ENCODE peak calls at places on chromosomes 2 and 18, in eight cellular contexts. X is mesothelial cell of epicardium, Z is body of pancreas, L is adrenal gland, S is sigmoid colon, O is endothelial cell, U is keratinocyte, Y is RWPE1. Q is an unnamed sample.

GRCh38 chr2:144343135-144343534 is 176.8 kb downstream of the ZEB2 start:
- DNase-seq in O (no peak), Z (no peak), L (no peak), X (no peak), S (no peak), Y (no peak), U (no peak), Q (no peak)

GRCh38 chr2:11056614-11057013 is 98.7 kb upstream of the SLC66A3 start:
- DNase-seq in O (no peak), S (no peak), U (no peak), X (no peak), Z (no peak), Y (peak), L (peak), Q (no peak)

GRCh38 chr18:56233595-56233994 is 404.8 kb downstream of the TXNL1 start:
- DNase-seq in U (no peak), X (no peak), S (peak), Y (peak), O (no peak), Z (peak), L (peak), Q (no peak)

GRCh38 chr2:58913082-58913726 is 672.1 kb upstream of the FANCL start:
- DNase-seq in X (no peak), S (no peak), O (no peak), U (no peak), Y (no peak), Z (no peak), L (no peak), Q (no peak)

GRCh38 chr18:44778788-44779187 is 98.1 kb downstream of the SETBP1 start:
- DNase-seq in U (no peak), Z (peak), L (no peak), X (no peak), O (no peak), S (no peak), Y (no peak), Q (no peak)

GRCh38 chr2:194819367-194819766 is 837.7 kb upstream of the SLC39A10 start:
- DNase-seq in Y (no peak), L (no peak), O (no peak), U (no peak), S (no peak), X (no peak), Z (no peak), Q (no peak)

GRCh38 chr2:74004212-74005182 is 19.8 kb downstream of the TET3 start:
- DNase-seq in S (no peak), U (no peak), X (no peak), Y (no peak), Z (no peak), O (no peak), L (no peak), Q (no peak)

GRCh38 chr2:218294430-218294999 is 2.2 kb upstream of the TMBIM1 start:
- DNase-seq in Z (peak), L (no peak), U (no peak), O (no peak), X (no peak), Y (no peak), S (no peak), Q (no peak)

GRCh38 chr2:55891671-55892071 is 31.9 kb downstream of the EFEMP1 start:
- DNase-seq in Z (no peak), S (no peak), O (no peak), L (no peak), X (no peak), Y (no peak), U (no peak), Q (no peak)

GRCh38 chr2:3971313-3972192 is 268.2 kb downstream of the DCDC2C start:
- DNase-seq in X (no peak), L (no peak), Z (no peak), S (no peak), U (no peak), O (no peak), Y (no peak), Q (no peak)

GRCh38 chr2:47012866-47013265 is 97.3 kb upstream of the MCFD2 start:
- DNase-seq in U (no peak), Y (no peak), L (no peak), O (no peak), X (no peak), Z (no peak), S (no peak), Q (no peak)

GRCh38 chr2:143948710-143949109 is 571.2 kb downstream of the ZEB2 start:
- DNase-seq in S (no peak), X (no peak), Z (no peak), Y (no peak), O (no peak), L (no peak), U (no peak), Q (no peak)

GRCh38 chr2:70123051-70123828 is 36.0 kb downstream of the PCBP1 start:
- DNase-seq in X (no peak), L (peak), U (no peak), O (no peak), Z (peak), S (peak), Y (no peak), Q (no peak)

GRCh38 chr18:72727038-72727690 is 140.6 kb downstream of the NETO1 start:
- DNase-seq in Y (no peak), U (no peak), X (no peak), S (no peak), O (no peak), L (no peak), Z (no peak), Q (no peak)

DNA sequence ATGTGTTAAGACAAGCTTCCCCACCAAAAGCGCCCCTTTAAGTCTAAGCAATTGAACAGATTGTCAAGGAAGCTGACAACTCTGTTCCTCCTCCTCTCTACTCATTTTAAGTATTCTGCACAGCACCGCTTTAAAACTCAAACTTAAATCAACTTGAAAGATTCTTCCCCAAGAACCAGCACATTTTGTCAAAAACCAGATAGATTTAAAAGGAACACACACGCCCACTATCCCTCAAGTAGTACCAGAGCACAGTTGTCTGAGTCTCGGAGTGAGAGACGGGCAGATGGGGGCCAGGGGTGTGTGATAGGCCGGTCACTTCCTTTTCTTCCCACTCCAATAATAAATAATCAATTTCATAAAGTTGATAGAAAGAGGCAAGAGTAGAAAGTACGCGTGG is 67.7 kb upstream of the POU3F3 start:
- DNase-seq in L (no peak), X (no peak), O (no peak), Z (no peak), Y (no peak), U (no peak), S (no peak), Q (no peak)
- TF ChIP-seq CTCF in L (no peak), X (no peak), O (no peak), Z (no peak), Y (no peak), U (no peak), S (no peak), Q (no peak)

GRCh38 chr18:13796515-13796914 is 27.4 kb upstream of the MC5R start:
- DNase-seq in Y (no peak), X (no peak), S (no peak), L (no peak), U (no peak), Z (no peak), O (no peak), Q (no peak)

GRCh38 chr18:13797157-13797611 is 26.8 kb upstream of the MC5R start:
- DNase-seq in U (no peak), L (peak), S (no peak), O (no peak), Y (peak), X (no peak), Z (no peak), Q (no peak)

GRCh38 chr18:13799396-13799795 is 24.6 kb upstream of the MC5R start:
- DNase-seq in U (no peak), Z (no peak), Y (no peak), S (no peak), X (no peak), L (no peak), O (no peak), Q (no peak)

GRCh38 chr18:13791181-13791580 is 32.8 kb upstream of the MC5R start:
- DNase-seq in U (peak), L (no peak), O (no peak), S (no peak), Z (no peak), Y (peak), X (no peak), Q (no peak)

DNA sequence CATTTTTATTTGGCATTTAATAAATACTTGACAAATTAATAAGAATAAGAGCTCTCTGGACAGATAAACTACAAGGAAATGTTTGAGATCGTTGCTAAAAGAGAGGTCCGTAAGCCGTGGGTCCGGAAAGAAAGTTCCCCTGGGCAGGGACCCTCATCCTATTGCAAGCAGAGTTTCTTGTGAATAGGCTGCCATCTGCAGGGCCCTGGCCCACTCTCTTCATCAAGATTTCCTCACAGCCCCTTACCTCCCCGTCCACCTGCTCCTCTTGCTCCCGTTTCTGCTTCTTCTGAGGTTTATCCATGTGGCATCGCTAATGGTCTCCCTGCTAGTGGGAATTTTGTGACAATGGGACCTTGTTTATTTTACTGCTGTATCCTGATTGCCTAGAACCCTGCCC is 30.1 kb upstream of the MC5R start:
- DNase-seq in S (no peak), Z (no peak), X (no peak), Y (no peak), U (no peak), L (no peak), O (no peak), Q (no peak)
- TF ChIP-seq CTCF in S (no peak), Z (no peak), X (no peak), Y (no peak), U (no peak), L (no peak), O (no peak), Q (peak)

GRCh38 chr2:20880221-20880771 is 57.4 kb upstream of the LDAH start:
- DNase-seq in L (no peak), O (no peak), U (no peak), X (no peak), Y (no peak), Z (no peak), S (no peak), Q (no peak)
- TF ChIP-seq CTCF in L (no peak), O (no peak), U (no peak), X (no peak), Y (no peak), Z (no peak), S (no peak), Q (no peak)

DNA sequence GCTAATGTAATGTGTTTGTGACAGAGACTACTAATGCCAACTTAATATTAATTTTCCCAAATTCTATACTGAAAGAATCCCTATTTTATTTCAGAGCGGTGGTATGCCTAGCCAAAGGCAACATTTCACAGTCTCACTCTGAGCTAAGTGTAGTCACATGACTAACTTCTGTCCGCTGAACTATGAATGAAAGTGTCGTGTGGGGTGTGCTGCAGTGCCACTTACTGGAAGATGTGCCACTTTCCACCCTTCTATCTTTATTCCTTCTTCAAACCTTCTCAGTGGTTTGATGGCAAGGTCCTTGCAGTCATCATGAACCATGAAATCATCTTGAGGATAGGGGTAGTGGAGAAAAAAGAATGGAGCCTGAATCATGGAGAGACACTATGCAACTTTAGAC is 47.3 kb upstream of the C1D start:
- DNase-seq in S (no peak), X (no peak), Y (no peak), Z (no peak), O (no peak), L (no peak), U (no peak), Q (no peak)
- TF ChIP-seq CTCF in S (no peak), X (no peak), Y (no peak), Z (no peak), O (no peak), L (no peak), U (no peak), Q (no peak)

GRCh38 chr2:23312996-23313606 is 71.9 kb upstream of the KLHL29 start:
- DNase-seq in U (no peak), S (no peak), O (peak), Y (peak), Z (no peak), X (no peak), L (no peak), Q (no peak)
- TF ChIP-seq CTCF in U (peak), S (no peak), O (peak), Y (peak), Z (no peak), X (peak), L (no peak), Q (peak)

GRCh38 chr18:12883003-12883683 is 894 bp downstream of the PTPN2 start:
- DNase-seq in X (peak), U (no peak), O (peak), Z (no peak), S (no peak), L (no peak), Y (peak), Q (no peak)

GRCh38 chr18:12885500-12885899 is 1.5 kb upstream of the PTPN2 start:
- DNase-seq in S (no peak), X (no peak), Z (no peak), Y (no peak), U (no peak), L (no peak), O (no peak), Q (no peak)

GRCh38 chr18:12883684-12884520 is at the start of gene PTPN2:
- DNase-seq in X (peak), U (peak), S (peak), O (peak), Z (peak), L (peak), Y (peak), Q (peak)

GRCh38 chr18:12884521-12885323 is 685 bp upstream of the PTPN2 start:
- DNase-seq in Y (peak), X (no peak), S (no peak), Z (no peak), U (no peak), L (no peak), O (no peak), Q (no peak)

DNA sequence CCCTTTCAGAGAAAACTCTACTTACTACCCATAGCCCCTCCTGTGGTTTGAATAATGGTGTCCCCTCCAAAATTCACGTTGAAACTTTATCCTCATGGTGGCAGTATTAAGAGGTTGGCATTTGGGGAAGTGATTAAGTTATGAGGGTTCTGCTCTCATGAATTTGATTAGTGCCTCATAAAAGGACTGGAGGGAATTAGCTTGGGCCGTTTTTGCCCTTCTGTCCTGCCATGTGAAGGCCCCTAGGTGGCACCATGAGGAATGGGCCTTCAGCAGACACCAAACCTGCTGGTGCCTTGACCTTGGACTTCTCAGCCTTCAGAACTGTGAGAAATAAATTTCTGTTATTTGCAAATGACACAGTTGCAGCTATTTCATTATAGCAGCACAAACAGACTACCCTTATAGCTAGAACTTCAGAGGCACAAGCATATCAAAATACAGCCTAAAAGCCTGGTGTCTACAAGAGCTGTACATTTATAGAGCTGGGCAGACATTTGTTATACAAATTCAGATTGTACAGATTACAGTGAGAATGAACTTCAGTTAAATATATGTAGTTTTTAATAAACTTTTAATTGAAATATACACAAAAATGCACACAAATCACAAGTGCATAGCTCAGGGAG is 2.6 kb upstream of the PTPN2 start:
- DNase-seq in X (no peak), O (no peak), S (no peak), U (no peak), Z (peak), Y (no peak), L (peak), Q (no peak)
- TF ChIP-seq CTCF in X (no peak), O (peak), S (no peak), U (peak), Z (no peak), Y (peak), L (no peak), Q (peak)

GRCh38 chr2:127371037-127371436 is 16.7 kb downstream of the MAP3K2 start:
- DNase-seq in S (no peak), X (no peak), L (no peak), U (no peak), Z (no peak), O (no peak), Y (no peak), Q (no peak)
- TF ChIP-seq CTCF in S (no peak), X (no peak), L (no peak), U (no peak), Z (no peak), O (no peak), Y (no peak), Q (no peak)

GRCh38 chr2:43542285-43542933 is 53.4 kb downstream of the THADA start:
- DNase-seq in Z (no peak), O (no peak), L (no peak), Y (peak), S (no peak), X (no peak), U (no peak), Q (no peak)
- TF ChIP-seq CTCF in Z (no peak), O (peak), L (peak), Y (peak), S (peak), X (peak), U (peak), Q (peak)

GRCh38 chr2:38075436-38076249 is at the start of gene CYP1B1:
- DNase-seq in L (peak), S (peak), Y (no peak), O (no peak), X (no peak), U (no peak), Z (peak), Q (no peak)

GRCh38 chr2:38077431-38077769 is 1.4 kb upstream of the CYP1B1 start:
- DNase-seq in U (no peak), Y (no peak), L (no peak), Z (no peak), O (no peak), X (no peak), S (no peak), Q (no peak)

GRCh38 chr2:38074775-38075435 is 1.0 kb downstream of the CYP1B1 start:
- DNase-seq in U (no peak), L (peak), S (no peak), Z (peak), X (no peak), O (peak), Y (no peak), Q (no peak)

GRCh38 chr2:38076250-38076709 is 329 bp upstream of the CYP1B1 start:
- DNase-seq in Z (peak), O (peak), L (peak), S (peak), X (peak), Y (peak), U (no peak), Q (no peak)

DNA sequence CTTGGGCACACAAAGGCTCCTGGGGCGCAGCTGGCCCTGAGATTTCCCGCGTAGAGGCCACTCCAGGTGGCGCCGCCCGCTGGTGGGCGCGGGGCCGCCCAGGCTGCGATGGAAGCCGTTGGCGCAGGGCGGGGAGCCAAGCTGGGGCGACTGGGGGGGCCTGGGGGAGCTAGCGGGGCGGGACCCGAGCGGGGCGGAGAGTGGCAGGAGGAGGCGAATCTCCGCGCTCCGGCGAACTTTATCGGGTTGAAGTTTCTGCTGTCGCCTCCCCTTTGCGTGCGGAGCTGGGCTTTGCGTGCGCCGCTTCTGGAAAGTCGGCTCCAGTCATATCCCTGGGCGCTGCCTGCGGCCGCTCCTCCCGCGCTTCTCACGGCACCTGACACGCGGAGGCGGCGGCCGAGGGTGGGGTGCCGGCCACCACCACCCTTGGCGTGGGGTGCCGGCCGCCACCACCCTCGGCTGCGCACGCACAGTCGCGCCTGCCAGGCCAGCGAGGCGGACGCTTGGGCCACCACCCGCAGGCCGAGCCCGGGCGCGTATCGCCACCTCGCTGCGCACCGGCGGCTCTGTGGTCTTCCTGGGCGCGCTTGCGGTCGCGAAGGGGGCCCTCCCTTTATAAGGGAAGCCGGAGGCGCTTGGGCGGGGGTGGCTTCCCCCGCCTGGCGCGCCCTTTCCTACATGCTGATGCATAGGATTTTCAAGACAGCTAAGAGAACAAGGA is 919 bp upstream of the CYP1B1 start:
- DNase-seq in Y (peak), S (peak), L (peak), O (peak), Z (peak), X (peak), U (no peak), Q (peak)
- TF ChIP-seq CTCF in Y (peak), S (peak), L (peak), O (no peak), Z (no peak), X (peak), U (peak), Q (peak)